ENCODE peak calls at places on chromosomes 6 and 20, in ten cellular contexts. S is Daoy, D is psoas muscle, T is WTC11, Q is heart left ventricle, J is ovary, X is fibroblast of villous mesenchyme, R is vagina, Z is germinal center, H is EL. C is an unnamed sample.

GRCh38 chr20:1734269-1734858 is 76.8 kb upstream of the SIRPG start:
- DNase-seq in S (no peak), D (no peak), T (no peak), Q (no peak), J (no peak), X (no peak), R (no peak), Z (no peak), H (peak; percentile 12), C (peak; percentile 4)

GRCh38 chr6:9554351-9554750 is 860.5 kb downstream of the TFAP2A start:
- DNase-seq in S (no peak), D (no peak), T (no peak), Q (no peak), J (no peak), X (no peak), R (no peak), Z (no peak), H (no peak), C (no peak)

GRCh38 chr20:51360451-51361230 is 181.9 kb downstream of the NFATC2 start:
- DNase-seq in S (peak; percentile 98), D (no peak), T (no peak), Q (no peak), J (no peak), X (peak; percentile 97), R (no peak), Z (no peak), H (peak; percentile 99), C (peak; percentile 99)

GRCh38 chr20:12435254-12435653 is 517.6 kb downstream of the BTBD3 start:
- DNase-seq in S (no peak), D (no peak), T (no peak), Q (no peak), J (no peak), X (peak; percentile 85), R (no peak), Z (no peak), H (no peak), C (no peak)

GRCh38 chr6:37104935-37105781 is 64.8 kb upstream of the PIM1 start:
- DNase-seq in S (no peak), D (no peak), T (no peak), Q (no peak), J (no peak), X (no peak), R (no peak), Z (no peak), H (no peak), C (no peak)

GRCh38 chr6:169046483-169047192 is 207.0 kb downstream of the THBS2 start:
- DNase-seq in S (peak; percentile 50), D (no peak), T (no peak), Q (no peak), J (no peak), X (no peak), R (no peak), Z (no peak), H (peak; percentile 89), C (peak; percentile 39)

GRCh38 chr6:122806290-122806689 is 17.2 kb downstream of the SMPDL3A start:
- DNase-seq in S (no peak), D (no peak), T (no peak), Q (no peak), J (no peak), X (peak; percentile 54), R (no peak), Z (no peak), H (no peak), C (no peak)

GRCh38 chr6:36504982-36505381 is 42.3 kb downstream of the STK38 start:
- DNase-seq in S (no peak), D (no peak), T (no peak), Q (no peak), J (no peak), X (peak; percentile 81), R (no peak), Z (no peak), H (no peak), C (no peak)

GRCh38 chr6:136411028-136411329 is 121.3 kb upstream of the BCLAF1 start:
- DNase-seq in S (no peak), D (no peak), T (no peak), Q (no peak), J (no peak), X (peak; percentile 15), R (no peak), Z (no peak), H (no peak), C (no peak)

GRCh38 chr6:63597142-63598000 is 25.1 kb downstream of the LOC128125822 start:
- DNase-seq in S (no peak), D (no peak), T (no peak), Q (no peak), J (no peak), X (no peak), R (no peak), Z (no peak), H (peak; percentile 13), C (no peak)

GRCh38 chr20:51586005-51586440 is 43.5 kb upstream of the NFATC2 start:
- DNase-seq in S (peak; percentile 85), D (no peak), T (no peak), Q (no peak), J (no peak), X (peak; percentile 64), R (no peak), Z (no peak), H (peak; percentile 90), C (peak; percentile 89)

GRCh38 chr6:81834141-81834621 is 81.7 kb upstream of the TENT5A start:
- DNase-seq in S (peak; percentile 39), D (no peak), T (no peak), Q (peak; percentile 66), J (peak; percentile 55), X (peak; percentile 63), R (no peak), Z (no peak), H (peak; percentile 89), C (peak; percentile 77)

GRCh38 chr20:2279245-2279779 is 16.5 kb upstream of the TGM3 start:
- DNase-seq in S (no peak), D (no peak), T (no peak), Q (no peak), J (no peak), X (no peak), R (no peak), Z (no peak), H (no peak), C (no peak)

GRCh38 chr20:13302647-13303425 is 81.8 kb downstream of the ISM1 start:
- DNase-seq in S (peak; percentile 39), D (no peak), T (peak; percentile 54), Q (no peak), J (no peak), X (peak; percentile 8), R (no peak), Z (peak; percentile 19), H (peak; percentile 35), C (peak; percentile 10)

GRCh38 chr20:51950926-51951325 is 148.6 kb upstream of the SALL4 start:
- DNase-seq in S (no peak), D (no peak), T (no peak), Q (no peak), J (no peak), X (no peak), R (no peak), Z (no peak), H (no peak), C (no peak)

GRCh38 chr20:36274248-36274841 is 31.8 kb upstream of the DLGAP4 start:
- DNase-seq in S (no peak), D (peak; percentile 44), T (no peak), Q (no peak), J (no peak), X (no peak), R (no peak), Z (no peak), H (no peak), C (no peak)

GRCh38 chr20:4041748-4042411 is 26.5 kb upstream of the RNF24 start:
- DNase-seq in S (peak; percentile 97), D (no peak), T (no peak), Q (no peak), J (peak; percentile 69), X (peak; percentile 99), R (no peak), Z (no peak), H (peak; percentile 88), C (peak; percentile 87)

GRCh38 chr6:34249469-34250370 is 914 bp upstream of the SMIM29 start:
- DNase-seq in S (no peak), D (no peak), T (no peak), Q (peak; percentile 7), J (no peak), X (no peak), R (no peak), Z (no peak), H (no peak), C (no peak)

GRCh38 chr6:150320450-150320849 is 48.4 kb upstream of the IYD start:
- DNase-seq in S (no peak), D (peak; percentile 90), T (no peak), Q (no peak), J (peak; percentile 38), X (no peak), R (no peak), Z (no peak), H (no peak), C (no peak)

GRCh38 chr20:1301031-1301529 is 27.9 kb downstream of the SDCBP2 start:
- DNase-seq in S (peak; percentile 70), D (peak; percentile 26), T (no peak), Q (no peak), J (no peak), X (peak; percentile 48), R (no peak), Z (no peak), H (peak; percentile 77), C (peak; percentile 27)

GRCh38 chr6:131597448-131597847 is 24.4 kb downstream of the ARG1 start:
- DNase-seq in S (no peak), D (no peak), T (no peak), Q (no peak), J (no peak), X (peak; percentile 2), R (no peak), Z (no peak), H (no peak), C (no peak)

GRCh38 chr6:34239240-34239825 is 2.7 kb downstream of the HMGA1 start:
- DNase-seq in S (no peak), D (peak; percentile 15), T (no peak), Q (no peak), J (no peak), X (peak; percentile 25), R (no peak), Z (no peak), H (no peak), C (no peak)

GRCh38 chr6:21270501-21271290 is 322.9 kb upstream of the SOX4 start:
- DNase-seq in S (no peak), D (no peak), T (no peak), Q (no peak), J (no peak), X (no peak), R (no peak), Z (no peak), H (no peak), C (no peak)

GRCh38 chr20:14295812-14296211 is 41.6 kb downstream of the FLRT3 start:
- DNase-seq in S (no peak), D (no peak), T (no peak), Q (no peak), J (no peak), X (no peak), R (no peak), Z (no peak), H (no peak), C (no peak)

GRCh38 chr6:87407531-87407895 is 259 bp upstream of the CFAP206 start:
- DNase-seq in S (peak; percentile 56), D (no peak), T (no peak), Q (no peak), J (no peak), X (peak; percentile 56), R (no peak), Z (no peak), H (peak; percentile 57), C (peak; percentile 51)